ENCODE peak calls at places on chromosomes 3 and 15, in eight cellular contexts. X is Calu3, D is suprapubic skin, S is fibroblast of lung, M is RWPE1, A is B cell, J is GM12865, Y is fibroblast of the aortic adventitia. I is an unnamed sample.

GRCh38 chr15:80031841-80032240 is 27.6 kb upstream of the ZFAND6 start:
- DNase-seq in S (no peak), D (no peak), Y (no peak), J (peak; percentile 77), A (no peak), X (no peak), M (peak; percentile 34), I (no peak)

GRCh38 chr3:192841428-192841827 is 76.2 kb downstream of the MB21D2 start:
- DNase-seq in M (no peak), A (no peak), S (no peak), J (no peak), X (no peak), Y (no peak), D (no peak), I (no peak)

GRCh38 chr3:155032918-155033317 is 47.2 kb upstream of the MME start:
- DNase-seq in S (peak; percentile 32), Y (peak; percentile 76), J (no peak), M (no peak), A (no peak), D (no peak), X (no peak), I (no peak)

GRCh38 chr3:111509308-111509707 is 32.7 kb upstream of the CD96 start:
- DNase-seq in Y (no peak), D (no peak), J (no peak), S (no peak), A (no peak), M (no peak), X (no peak), I (no peak)

GRCh38 chr15:98580577-98580976 is 67.8 kb upstream of the IGF1R start:
- DNase-seq in A (no peak), S (no peak), D (no peak), X (no peak), Y (peak; percentile 4), M (no peak), J (no peak), I (no peak)

GRCh38 chr3:138059261-138059660 is 49.3 kb downstream of the CLDN18 start:
- DNase-seq in Y (peak; percentile 60), M (no peak), D (no peak), J (no peak), A (no peak), X (no peak), S (no peak), I (no peak)

GRCh38 chr15:43915820-43916660 is 89.2 kb downstream of the WDR76 start:
- DNase-seq in S (no peak), J (no peak), Y (peak; percentile 10), M (no peak), D (no peak), A (no peak), X (no peak), I (no peak)

GRCh38 chr3:148791955-148792354 is 35.7 kb upstream of the CPB1 start:
- DNase-seq in X (no peak), J (no peak), Y (no peak), S (no peak), A (no peak), D (no peak), M (no peak), I (no peak)

GRCh38 chr3:96959902-96960596 is 145.7 kb downstream of the EPHA6 start:
- DNase-seq in S (no peak), D (no peak), J (no peak), M (peak; percentile 65), Y (peak; percentile 38), A (no peak), X (no peak), I (no peak)

GRCh38 chr3:11690863-11691833 is 47.4 kb upstream of the VGLL4 start:
- DNase-seq in A (no peak), S (peak; percentile 77), M (peak; percentile 40), Y (peak; percentile 52), J (no peak), X (no peak), D (no peak), I (no peak)

GRCh38 chr3:98534734-98535133 is 3.0 kb downstream of the GPR15 start:
- DNase-seq in M (no peak), J (no peak), Y (no peak), D (no peak), A (no peak), X (no peak), S (no peak), I (no peak)

GRCh38 chr15:57284535-57284934 is 91.8 kb upstream of the CGNL1 start:
- DNase-seq in M (no peak), X (no peak), J (peak; percentile 35), D (no peak), Y (no peak), A (no peak), S (no peak), I (no peak)

GRCh38 chr3:167198949-167199348 is 181.1 kb downstream of the ZBBX start:
- DNase-seq in X (no peak), M (no peak), A (no peak), Y (no peak), J (peak; percentile 6), D (no peak), S (no peak), I (no peak)

GRCh38 chr15:22838292-22839042 is at the start of gene NIPA2:
- DNase-seq in X (peak; percentile 88), J (peak; percentile 99), S (peak; percentile 96), M (peak; percentile 99), A (peak; percentile 97), Y (peak; percentile 98), D (peak; percentile 99), I (peak; percentile 96)
- TF ChIP-seq CTCF in X (no peak), J (no peak), S (no peak), M (no peak), A (no peak), Y (no peak), D (no peak), I (peak; percentile 9)

DNA sequence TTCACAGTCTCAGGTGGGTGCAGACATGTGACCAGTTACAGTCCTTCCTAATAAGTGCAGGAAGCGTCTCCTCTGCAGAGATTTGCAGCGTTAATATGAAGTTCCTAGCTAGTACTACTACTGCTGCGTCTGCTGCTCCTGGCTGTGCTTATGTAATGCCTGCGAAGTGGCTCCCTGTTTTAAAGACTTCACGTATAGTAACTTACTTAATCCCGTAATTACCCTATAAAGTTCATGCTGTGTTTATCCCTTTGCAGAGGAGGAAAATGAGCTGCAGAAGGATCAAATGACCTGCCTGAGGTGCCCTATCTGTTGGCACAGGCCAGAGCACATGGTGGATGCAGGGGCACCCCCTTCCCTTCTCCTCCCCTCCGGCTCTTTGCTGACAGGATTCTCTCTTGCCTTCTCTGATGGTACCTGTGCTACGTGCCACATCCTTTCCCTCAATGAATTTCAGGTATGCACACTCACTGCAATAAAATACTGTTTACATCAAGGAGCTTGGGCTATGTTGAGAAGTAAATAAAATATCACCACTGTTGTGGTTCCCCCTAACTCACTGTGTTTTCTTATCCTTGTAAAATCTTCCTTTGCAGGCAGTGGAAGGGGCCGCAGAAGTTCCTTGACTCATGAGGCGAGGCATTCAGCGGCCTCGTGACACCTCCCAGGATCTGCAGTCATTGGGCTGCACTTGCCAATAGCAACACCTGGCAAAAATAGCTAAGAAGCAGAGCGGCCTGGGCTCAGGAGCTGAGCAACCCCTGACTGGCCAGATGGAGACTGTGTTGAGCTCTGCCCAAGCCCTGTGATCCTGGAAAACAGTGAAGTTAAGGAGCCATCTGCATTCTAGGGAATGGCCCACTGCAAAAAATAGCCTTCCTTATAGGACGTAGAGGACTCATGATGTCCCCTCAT is 188.9 kb upstream of the ATP10A start:
- DNase-seq in D (no peak), M (no peak), J (no peak), S (no peak), X (no peak), Y (peak; percentile 67), A (no peak), I (no peak)
- TF ChIP-seq CTCF in D (no peak), M (no peak), J (no peak), S (no peak), X (no peak), Y (no peak), A (no peak), I (no peak)

GRCh38 chr3:64575211-64575844 is 112.5 kb downstream of the ADAMTS9 start:
- DNase-seq in S (peak; percentile 13), X (peak; percentile 3), M (peak; percentile 5), Y (peak; percentile 16), A (no peak), D (no peak), J (peak; percentile 24), I (peak; percentile 21)
- TF ChIP-seq CTCF in S (peak; percentile 42), X (peak; percentile 24), M (peak; percentile 39), Y (peak; percentile 69), A (peak; percentile 32), D (no peak), J (peak; percentile 59), I (peak; percentile 49)

DNA sequence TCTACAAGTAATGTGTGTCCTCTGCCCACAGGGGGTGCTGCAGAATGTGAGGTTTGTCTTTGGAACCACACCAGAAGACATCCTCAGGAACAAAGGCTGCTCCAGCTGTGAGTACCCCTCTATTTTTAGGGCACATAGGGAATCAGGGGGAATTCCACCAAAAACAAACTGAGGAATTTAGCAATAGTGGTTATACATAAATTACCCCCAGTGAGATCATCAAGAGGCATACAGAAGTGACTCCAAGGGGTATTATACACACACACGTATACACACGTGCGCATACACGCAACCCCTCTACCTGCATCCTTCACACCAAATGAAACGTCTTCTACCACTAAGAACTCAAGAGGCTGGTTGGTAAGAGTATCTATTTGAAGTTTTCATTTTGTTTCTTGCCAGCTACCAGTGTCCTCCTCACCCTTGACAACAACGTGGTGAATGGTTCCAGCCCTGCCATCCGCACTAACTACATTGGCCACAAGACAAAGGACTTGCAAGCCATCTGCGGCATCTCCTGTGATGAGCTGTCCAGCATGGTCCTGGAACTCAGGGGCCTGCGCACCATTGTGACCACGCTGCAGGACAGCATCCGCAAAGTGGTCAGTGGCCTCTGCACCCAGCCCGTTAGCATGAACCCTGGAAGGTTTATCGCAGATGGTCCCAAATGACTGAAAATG is 2.8 kb downstream of the THBS1 start:
- DNase-seq in S (peak; percentile 43), A (no peak), X (no peak), Y (peak; percentile 65), D (no peak), J (peak; percentile 44), M (peak; percentile 48), I (peak; percentile 51)
- TF ChIP-seq CTCF in S (peak; percentile 45), A (no peak), X (no peak), Y (peak; percentile 50), D (no peak), J (peak; percentile 44), M (no peak), I (peak; percentile 47)

GRCh38 chr3:43583481-43583880 is 38.3 kb downstream of the ANO10 start:
- DNase-seq in J (no peak), Y (no peak), X (no peak), D (no peak), A (no peak), M (no peak), S (no peak), I (no peak)
- TF ChIP-seq CTCF in J (no peak), Y (no peak), X (no peak), D (no peak), A (no peak), M (no peak), S (no peak), I (peak; percentile 9)

GRCh38 chr3:127590593-127591477 is at the start of gene TPRA1:
- DNase-seq in A (peak; percentile 85), Y (peak; percentile 99), X (peak; percentile 95), J (peak; percentile 97), M (peak; percentile 97), S (peak; percentile 97), D (peak; percentile 94), I (peak; percentile 99)
- TF ChIP-seq CTCF in A (no peak), Y (no peak), X (no peak), J (peak; percentile 29), M (peak; percentile 55), S (no peak), D (no peak), I (peak; percentile 59)

GRCh38 chr3:136021798-136022197 is 56.3 kb downstream of the PPP2R3A start:
- DNase-seq in D (no peak), M (no peak), X (no peak), Y (peak; percentile 39), J (no peak), S (peak; percentile 53), A (no peak), I (no peak)
- TF ChIP-seq CTCF in D (no peak), M (no peak), X (no peak), Y (no peak), J (no peak), S (no peak), A (no peak), I (no peak)

I was measured in GM13977.